ENCODE peak calls at places on chromosome 13, in nine cellular contexts. O is tibial artery; H is iPS DF 19.7; J is activated CD4-positive, alpha-beta T cell treated with anti-CD3 and anti-CD28 coated beads for 48 hours; B is cardiac muscle cell; L is AG10803; Q is IMR-90; Z is central memory CD4-positive, alpha-beta T cell; P is NCI-H1930. T is an unnamed sample.

GRCh38 chr13:28678809-28679208 is 19.9 kb downstream of the POMP start:
- DNase-seq in O (no peak), J (no peak), H (no peak), P (no peak), B (no peak), Q (no peak), L (no peak), Z (no peak), T (no peak)

GRCh38 chr13:28479005-28479404 is 15.9 kb downstream of the FLT1 start:
- DNase-seq in Z (no peak), J (no peak), B (no peak), O (no peak), H (no peak), L (no peak), Q (no peak), P (no peak), T (no peak)

GRCh38 chr13:33112745-33113144 is 96.5 kb downstream of the KL start:
- DNase-seq in Z (no peak), H (no peak), L (peak), Q (peak), B (no peak), O (no peak), P (no peak), J (no peak), T (no peak)

GRCh38 chr13:112959701-112960542 is 9.1 kb upstream of the MCF2L start:
- DNase-seq in P (no peak), L (no peak), B (no peak), H (no peak), Q (no peak), O (peak), J (no peak), Z (no peak), T (no peak)

GRCh38 chr13:97535619-97536018 is 101.7 kb downstream of the RAP2A start:
- DNase-seq in Q (peak), O (no peak), B (peak), P (no peak), Z (no peak), L (peak), J (no peak), H (no peak), T (no peak)

GRCh38 chr13:66087149-66087780 is 1142.9 kb downstream of the PCDH9 start:
- DNase-seq in H (no peak), Q (peak), L (no peak), O (no peak), B (peak), J (no peak), P (no peak), Z (no peak), T (no peak)

GRCh38 chr13:34435338-34435737 is 506.7 kb upstream of the NBEA start:
- DNase-seq in Q (no peak), P (no peak), Z (no peak), H (no peak), L (peak), J (no peak), B (peak), O (no peak), T (no peak)

GRCh38 chr13:111434578-111435159 is 114.2 kb downstream of the TEX29 start:
- DNase-seq in P (no peak), L (no peak), Z (no peak), J (no peak), H (no peak), B (no peak), O (no peak), Q (no peak), T (no peak)

GRCh38 chr13:112188298-112188610 is 121.3 kb downstream of the SOX1 start:
- DNase-seq in L (no peak), B (no peak), J (no peak), Q (no peak), H (no peak), O (peak), P (no peak), Z (no peak), T (no peak)

GRCh38 chr13:34303346-34303745 is 485.4 kb downstream of the RFC3 start:
- DNase-seq in P (no peak), H (no peak), B (no peak), Q (no peak), Z (no peak), J (no peak), L (no peak), O (no peak), T (no peak)

GRCh38 chr13:44576396-44577235 is 486 bp upstream of the TSC22D1 start:
- DNase-seq in H (no peak), Z (no peak), Q (no peak), P (no peak), B (no peak), L (no peak), O (no peak), J (peak), T (peak)

GRCh38 chr13:34038326-34039068 is 220.5 kb downstream of the RFC3 start:
- DNase-seq in B (no peak), L (no peak), P (no peak), O (no peak), H (no peak), Q (no peak), J (no peak), Z (no peak), T (no peak)

GRCh38 chr13:46053162-46054012 is 841 bp upstream of the ZC3H13 start:
- DNase-seq in H (no peak), Q (no peak), J (no peak), L (no peak), O (no peak), B (no peak), Z (no peak), P (no peak), T (no peak)

T was measured in hypothalamus.